ENCODE peak calls at places on chromosomes 7 and 10, in five cellular contexts. O is stimulated activated naive CD8-positive, alpha-beta T cell treated with anti-CD3 and anti-CD28 coated beads, Interleukin-15, Interleukin-2, amounts not matched to agents 100 U/mL and 50 U/mL, for 24 hours; N is activated CD4-positive, alpha-beta T cell treated with anti-CD3 and anti-CD28 coated beads, Interleukin-2, amount 10 ng/mL, durations not matched to agents 7 days and 5 days; Z is astrocyte of the spinal cord; Y is heart left ventricle. H is an unnamed sample.

GRCh38 chr7:11379641-11380040 is 406.0 kb downstream of the PHF14 start:
- DNase-seq in O (no peak), N (no peak), Z (no peak), Y (no peak), H (no peak)

GRCh38 chr10:100186253-100186780 is 488 bp upstream of the ERLIN1 start:
- DNase-seq in O (peak; percentile 32), N (no peak), Z (no peak), Y (peak; percentile 35), H (no peak)

GRCh38 chr7:159099711-159100231 is 44.9 kb downstream of the VIPR2 start:
- DNase-seq in O (no peak), N (no peak), Z (no peak), Y (peak; percentile 1), H (no peak)

GRCh38 chr7:25820432-25821040 is 331.5 kb upstream of the NFE2L3 start:
- DNase-seq in O (no peak), N (no peak), Z (no peak), Y (no peak), H (peak; percentile 9)

GRCh38 chr10:91378061-91378460 is 32.1 kb upstream of the HECTD2 start:
- DNase-seq in O (peak; percentile 15), N (no peak), Z (peak; percentile 69), Y (no peak), H (peak; percentile 19)

GRCh38 chr10:74177140-74177677 is 26.2 kb downstream of the ADK start:
- DNase-seq in O (peak; percentile 61), N (peak; percentile 33), Z (no peak), Y (no peak), H (peak; percentile 67)

GRCh38 chr7:47763063-47763974 is 181.4 kb upstream of the TNS3 start:
- DNase-seq in O (no peak), N (no peak), Z (peak; percentile 89), Y (no peak), H (no peak)

GRCh38 chr7:123601530-123601929 is at the start of gene ASB15:
- DNase-seq in O (no peak), N (no peak), Z (no peak), Y (peak; percentile 50), H (no peak)

GRCh38 chr10:13439771-13440708 is 88.8 kb downstream of the BEND7 start:
- DNase-seq in O (peak; percentile 75), N (peak; percentile 62), Z (peak; percentile 29), Y (peak; percentile 21), H (peak; percentile 76)

GRCh38 chr10:68154211-68154497 is 44.9 kb downstream of the MYPN start:
- DNase-seq in O (no peak), N (no peak), Z (peak; percentile 63), Y (peak; percentile 61), H (no peak)

GRCh38 chr7:80699656-80700318 is 61.3 kb downstream of the CD36 start:
- DNase-seq in O (no peak), N (no peak), Z (peak; percentile 64), Y (no peak), H (no peak)

GRCh38 chr10:31099664-31100063 is 68.0 kb upstream of the ZNF438 start:
- DNase-seq in O (peak; percentile 47), N (no peak), Z (peak; percentile 60), Y (no peak), H (peak; percentile 76)